ENCODE peak calls at places on chromosomes 16 and 17, in seven cellular contexts. B is activated effector memory CD4-positive, alpha-beta T cell treated with anti-CD3 and anti-CD28 coated beads, Interleukin-2, amount 50 U/mL, for 16 hours; N is anterior cingulate cortex; I is GM06990; G is KBM-7; Y is non-pigmented ciliary epithelial cell; O is neural crest cell. J is an unnamed sample.

GRCh38 chr17:18191071-18191667 is 7.5 kb downstream of the ALKBH5 start:
- DNase-seq in B (no peak), N (no peak), I (no peak), G (peak; percentile 3), Y (no peak), O (no peak), J (no peak)

GRCh38 chr16:81975637-81976036 is 35.6 kb downstream of the SDR42E1 start:
- DNase-seq in B (no peak), N (no peak), I (no peak), G (no peak), Y (no peak), O (no peak), J (no peak)

GRCh38 chr17:68640601-68641000 is 39.4 kb upstream of the FAM20A start:
- DNase-seq in B (no peak), N (no peak), I (no peak), G (no peak), Y (no peak), O (no peak), J (no peak)

GRCh38 chr16:23286131-23286532 is 16.0 kb upstream of the SCNN1B start:
- DNase-seq in B (no peak), N (no peak), I (no peak), G (no peak), Y (peak; percentile 34), O (no peak), J (no peak)

GRCh38 chr16:28289939-28290862 is 2.1 kb upstream of the SBK1 start:
- DNase-seq in B (no peak), N (no peak), I (no peak), G (no peak), Y (no peak), O (no peak), J (no peak)

GRCh38 chr17:48907713-48908046 is 527 bp upstream of the UBE2Z start:
- DNase-seq in B (no peak), N (no peak), I (no peak), G (no peak), Y (no peak), O (no peak), J (no peak)

GRCh38 chr17:44002141-44002848 is 2.1 kb upstream of the NAGS start:
- DNase-seq in B (no peak), N (no peak), I (no peak), G (no peak), Y (peak; percentile 30), O (no peak), J (no peak)

GRCh38 chr16:69890891-69891282 is 60.2 kb upstream of the CLEC18A start:
- DNase-seq in B (no peak), N (no peak), I (no peak), G (no peak), Y (no peak), O (no peak), J (no peak)

GRCh38 chr16:30084816-30085159 is 6.9 kb downstream of the TBX6 start:
- DNase-seq in B (no peak), N (no peak), I (no peak), G (no peak), Y (no peak), O (no peak), J (no peak)

GRCh38 chr17:33572615-33573014 is 279.5 kb upstream of the ASIC2 start:
- DNase-seq in B (no peak), N (no peak), I (no peak), G (no peak), Y (no peak), O (no peak), J (no peak)

GRCh38 chr17:2094891-2095535 is 40.1 kb downstream of the HIC1 start:
- DNase-seq in B (no peak), N (peak; percentile 26), I (no peak), G (peak; percentile 23), Y (no peak), O (no peak), J (no peak)

GRCh38 chr17:49901460-49902331 is 53.8 kb upstream of the TAC4 start:
- DNase-seq in B (no peak), N (no peak), I (no peak), G (no peak), Y (no peak), O (no peak), J (no peak)

J was measured in globus pallidus.